ENCODE peak calls at places on chromosomes 11 and 22, in four cellular contexts. Y is HepG2, X is SK-N-SH, K is K562. N is an unnamed sample.

GRCh38 chr22:47201186-47201995 is 438.9 kb downstream of the TBC1D22A start:
- DNase-seq in Y (no peak), X (no peak), K (no peak), N (no peak)

GRCh38 chr22:21646608-21647590 is 4.8 kb downstream of the SDF2L1 start:
- DNase-seq in Y (peak), X (peak), K (peak), N (peak)

GRCh38 chr11:78708388-78708787 is 133.7 kb upstream of the NARS2 start:
- DNase-seq in Y (no peak), X (no peak), K (no peak), N (no peak)

GRCh38 chr22:17235861-17236260 is 16.6 kb upstream of the ADA2 start:
- DNase-seq in Y (no peak), X (no peak), K (no peak), N (no peak)

GRCh38 chr11:83725718-83726117 is 439.6 kb upstream of the CCDC90B start:
- DNase-seq in Y (no peak), X (no peak), K (no peak), N (peak)

GRCh38 chr11:61041755-61042518 is 60.4 kb upstream of the CD5 start:
- DNase-seq in Y (no peak), X (no peak), K (no peak), N (no peak)

GRCh38 chr11:117986981-117987495 is 844 bp downstream of the IL10RA start:
- DNase-seq in Y (no peak), X (no peak), K (no peak), N (peak)

GRCh38 chr11:16981651-16982194 is 32.5 kb downstream of the PLEKHA7 start:
- DNase-seq in Y (peak), X (no peak), K (no peak), N (no peak)

GRCh38 chr11:12390687-12391110 is 13.3 kb downstream of the PARVA start:
- DNase-seq in Y (no peak), X (no peak), K (no peak), N (no peak)

GRCh38 chr11:71459767-71460320 is 6.8 kb downstream of the NADSYN1 start:
- DNase-seq in Y (no peak), X (no peak), K (no peak), N (no peak)

GRCh38 chr11:74689666-74690065 is 41.6 kb downstream of the CHRDL2 start:
- DNase-seq in Y (peak), X (no peak), K (no peak), N (no peak)

GRCh38 chr11:59553323-59553722 is 42.0 kb downstream of the OR4D9 start:
- DNase-seq in Y (no peak), X (no peak), K (no peak), N (no peak)

GRCh38 chr22:42697542-42698013 is 23.1 kb downstream of the A4GALT start:
- DNase-seq in Y (peak), X (no peak), K (no peak), N (no peak)

GRCh38 chr22:23696326-23696851 is 5.6 kb downstream of the RGL4 start:
- DNase-seq in Y (no peak), X (no peak), K (no peak), N (peak)

GRCh38 chr22:40709752-40710413 is 30.6 kb downstream of the MCHR1 start:
- DNase-seq in Y (no peak), X (peak), K (peak), N (no peak)

GRCh38 chr11:8268530-8269461 is 5.1 kb upstream of the LMO1 start:
- DNase-seq in Y (no peak), X (peak), K (no peak), N (no peak)

GRCh38 chr11:9512370-9513019 is 51.7 kb downstream of the ZNF143 start:
- DNase-seq in Y (peak), X (no peak), K (no peak), N (no peak)

GRCh38 chr11:91783173-91783572 is 441.4 kb upstream of the FAT3 start:
- DNase-seq in Y (no peak), X (no peak), K (no peak), N (no peak)

GRCh38 chr11:57508341-57509170 is 6.9 kb downstream of the SLC43A1 start:
- DNase-seq in Y (no peak), X (no peak), K (no peak), N (no peak)

GRCh38 chr11:111384494-111384893 is 5.4 kb upstream of the POU2AF1 start:
- DNase-seq in Y (no peak), X (no peak), K (no peak), N (no peak)

GRCh38 chr22:18035740-18036139 is 11.4 kb upstream of the MICAL3 start:
- DNase-seq in Y (peak), X (peak), K (no peak), N (no peak)

GRCh38 chr11:8354622-8355417 is 91.1 kb upstream of the LMO1 start:
- DNase-seq in Y (no peak), X (peak), K (no peak), N (no peak)

GRCh38 chr22:23070418-23071162 is at the start of gene GNAZ:
- DNase-seq in Y (no peak), X (peak), K (no peak), N (no peak)

GRCh38 chr11:35682230-35683195 is 19.9 kb downstream of the TRIM44 start:
- DNase-seq in Y (no peak), X (peak), K (no peak), N (no peak)

GRCh38 chr11:11038339-11039248 is 180.7 kb upstream of the ZBED5 start:
- DNase-seq in Y (no peak), X (no peak), K (no peak), N (no peak)

GRCh38 chr11:104165014-104165413 is 1.1 kb upstream of the PDGFD start:
- DNase-seq in Y (no peak), X (no peak), K (no peak), N (no peak)

GRCh38 chr11:104164028-104164520 is at the start of gene PDGFD:
- DNase-seq in Y (peak), X (peak), K (no peak), N (no peak)

GRCh38 chr11:104159356-104159755 is 4.6 kb downstream of the PDGFD start:
- DNase-seq in Y (no peak), X (no peak), K (no peak), N (no peak)

GRCh38 chr11:104161751-104162450 is 2.0 kb downstream of the PDGFD start:
- DNase-seq in Y (no peak), X (no peak), K (no peak), N (no peak)

GRCh38 chr11:104163100-104164027 is 583 bp downstream of the PDGFD start:
- DNase-seq in Y (no peak), X (peak), K (no peak), N (no peak)
- TF ChIP-seq NFIC in Y (no peak), X (no peak), K (no peak), N (no peak)

GRCh38 chr22:26484360-26484706 is 656 bp downstream of the SRRD start:
- DNase-seq in Y (no peak), X (no peak), K (no peak), N (no peak)
- TF ChIP-seq NFIC in Y (no peak), X (no peak), K (no peak), N (no peak)

GRCh38 chr11:1834791-1835670 is at the start of gene SYT8:
- DNase-seq in Y (no peak), X (peak), K (no peak), N (no peak)
- TF ChIP-seq NFIC in Y (no peak), X (no peak), K (no peak), N (no peak)

GRCh38 chr11:64181506-64182411 is 4.2 kb upstream of the STIP1 start:
- DNase-seq in Y (peak), X (peak), K (peak), N (no peak)
- TF ChIP-seq NFIC in Y (no peak), X (no peak), K (peak), N (no peak)

GRCh38 chr11:13760115-13760514 is 91.6 kb downstream of the FAR1 start:
- DNase-seq in Y (no peak), X (no peak), K (no peak), N (no peak)
- TF ChIP-seq NFIC in Y (no peak), X (no peak), K (no peak), N (no peak)

GRCh38 chr11:2808850-2809847 is 76.4 kb downstream of the CDKN1C start:
- DNase-seq in Y (no peak), X (no peak), K (no peak), N (no peak)

GRCh38 chr11:2807276-2807681 is 78.3 kb downstream of the CDKN1C start:
- DNase-seq in Y (peak), X (peak), K (no peak), N (no peak)

GRCh38 chr11:2806351-2807058 is 79.1 kb downstream of the CDKN1C start:
- DNase-seq in Y (no peak), X (no peak), K (no peak), N (no peak)

GRCh38 chr11:2809854-2810253 is 75.7 kb downstream of the CDKN1C start:
- DNase-seq in Y (no peak), X (no peak), K (no peak), N (no peak)

GRCh38 chr11:2807801-2808241 is 77.8 kb downstream of the CDKN1C start:
- DNase-seq in Y (no peak), X (no peak), K (no peak), N (no peak)
- TF ChIP-seq NFIC in Y (no peak), X (no peak), K (no peak), N (no peak)

DNA sequence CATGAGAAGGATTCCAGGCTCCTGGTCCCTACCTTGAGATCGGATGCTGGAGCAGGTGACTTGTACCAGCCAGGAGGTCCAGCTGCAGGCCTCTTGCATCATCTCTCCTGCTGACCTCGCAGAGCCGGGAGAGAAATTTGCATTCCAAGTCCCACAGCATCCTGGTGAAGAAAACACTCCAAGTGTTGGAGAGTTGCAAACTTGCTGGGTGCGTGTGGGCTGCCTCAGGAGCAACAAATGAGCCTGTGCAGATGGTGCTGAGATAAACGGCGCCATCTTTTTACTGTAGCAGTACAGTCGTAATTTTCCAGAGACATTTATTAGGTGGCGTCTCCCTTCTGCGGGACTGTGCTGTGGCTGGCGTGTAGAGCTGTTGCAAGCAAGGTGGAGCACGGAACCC is 32.1 kb upstream of the ZBTB16 start:
- DNase-seq in Y (no peak), X (no peak), K (no peak), N (no peak)
- TF ChIP-seq NFIC in Y (no peak), X (no peak), K (no peak), N (no peak)

N was measured in GM12878.